ENCODE peak calls at places on chromosome 21, in five cellular contexts. One of them, this sample, is unnamed.

GRCh38 chr21:41664881-41665765 is 101.7 kb downstream of the RIPK4 start:
- DNase-seq in body of pancreas: peak; percentile 5
- DNase-seq in heart right ventricle: no peak
- DNase-seq in HCT116: no peak
- DNase-seq in left ventricle myocardium inferior: no peak
- DNase-seq in this sample: no peak

GRCh38 chr21:26837539-26837938 is 7.7 kb downstream of the ADAMTS1 start:
- DNase-seq in body of pancreas: no peak
- DNase-seq in heart right ventricle: no peak
- DNase-seq in HCT116: no peak
- DNase-seq in left ventricle myocardium inferior: no peak
- DNase-seq in this sample: no peak

GRCh38 chr21:29145354-29145782 is 14.9 kb downstream of the MAP3K7CL start:
- DNase-seq in body of pancreas: no peak
- DNase-seq in heart right ventricle: no peak
- DNase-seq in HCT116: no peak
- DNase-seq in left ventricle myocardium inferior: no peak
- DNase-seq in this sample: peak; percentile 1

GRCh38 chr21:42834730-42835191 is 44.6 kb downstream of the WDR4 start:
- DNase-seq in body of pancreas: no peak
- DNase-seq in heart right ventricle: no peak
- DNase-seq in HCT116: no peak
- DNase-seq in left ventricle myocardium inferior: no peak
- DNase-seq in this sample: no peak

GRCh38 chr21:35328856-35329455 is 279.9 kb upstream of the RUNX1 start:
- DNase-seq in body of pancreas: no peak
- DNase-seq in heart right ventricle: no peak
- DNase-seq in HCT116: no peak
- DNase-seq in left ventricle myocardium inferior: no peak
- DNase-seq in this sample: no peak

GRCh38 chr21:26147535-26147934 is 23.0 kb downstream of the APP start:
- DNase-seq in body of pancreas: no peak
- DNase-seq in heart right ventricle: no peak
- DNase-seq in HCT116: no peak
- DNase-seq in left ventricle myocardium inferior: no peak
- DNase-seq in this sample: no peak

GRCh38 chr21:29654203-29654602 is 285.6 kb downstream of the GRIK1 start:
- DNase-seq in body of pancreas: no peak
- DNase-seq in heart right ventricle: no peak
- DNase-seq in HCT116: no peak
- DNase-seq in left ventricle myocardium inferior: no peak
- DNase-seq in this sample: no peak

GRCh38 chr21:35239811-35240219 is 190.7 kb upstream of the RUNX1 start:
- DNase-seq in body of pancreas: no peak
- DNase-seq in heart right ventricle: peak; percentile 29
- DNase-seq in HCT116: no peak
- DNase-seq in left ventricle myocardium inferior: peak; percentile 20
- DNase-seq in this sample: no peak

GRCh38 chr21:26842976-26843911 is 2.0 kb downstream of the ADAMTS1 start:
- DNase-seq in body of pancreas: peak; percentile 97
- DNase-seq in heart right ventricle: peak; percentile 90
- DNase-seq in HCT116: no peak
- DNase-seq in left ventricle myocardium inferior: peak; percentile 95
- DNase-seq in this sample: no peak

GRCh38 chr21:42160950-42161225 is 58.1 kb upstream of the ABCG1 start:
- DNase-seq in body of pancreas: no peak
- DNase-seq in heart right ventricle: no peak
- DNase-seq in HCT116: no peak
- DNase-seq in left ventricle myocardium inferior: no peak
- DNase-seq in this sample: no peak

GRCh38 chr21:42096593-42096992 is 25.5 kb downstream of the UMODL1 start:
- DNase-seq in body of pancreas: no peak
- DNase-seq in heart right ventricle: no peak
- DNase-seq in HCT116: no peak
- DNase-seq in left ventricle myocardium inferior: no peak
- DNase-seq in this sample: no peak

GRCh38 chr21:9780441-9780937 is 740.9 kb upstream of the TPTE start:
- DNase-seq in body of pancreas: no peak
- DNase-seq in heart right ventricle: no peak
- DNase-seq in HCT116: no peak
- DNase-seq in left ventricle myocardium inferior: no peak
- DNase-seq in this sample: no peak

GRCh38 chr21:28086861-28087581 is 905.7 kb downstream of the LTN1 start:
- DNase-seq in body of pancreas: no peak
- DNase-seq in heart right ventricle: no peak
- DNase-seq in HCT116: no peak
- DNase-seq in left ventricle myocardium inferior: no peak
- DNase-seq in this sample: no peak

GRCh38 chr21:25790122-25790951 is 55.6 kb downstream of the GABPA start:
- DNase-seq in body of pancreas: no peak
- DNase-seq in heart right ventricle: no peak
- DNase-seq in HCT116: peak; percentile 34
- DNase-seq in left ventricle myocardium inferior: no peak
- DNase-seq in this sample: no peak

GRCh38 chr21:17612023-17612564 is 607 bp downstream of the BTG3 start:
- DNase-seq in body of pancreas: peak; percentile 51
- DNase-seq in heart right ventricle: peak; percentile 32
- DNase-seq in HCT116: no peak
- DNase-seq in left ventricle myocardium inferior: peak; percentile 22
- DNase-seq in this sample: peak; percentile 54

GRCh38 chr21:41061701-41062100 is 106.3 kb upstream of the BACE2 start:
- DNase-seq in body of pancreas: no peak
- DNase-seq in heart right ventricle: no peak
- DNase-seq in HCT116: no peak
- DNase-seq in left ventricle myocardium inferior: no peak
- DNase-seq in this sample: no peak

GRCh38 chr21:36047139-36047538 is 13.2 kb downstream of the SETD4 start:
- DNase-seq in body of pancreas: no peak
- DNase-seq in heart right ventricle: no peak
- DNase-seq in HCT116: no peak
- DNase-seq in left ventricle myocardium inferior: no peak
- DNase-seq in this sample: no peak

GRCh38 chr21:35529141-35529863 is 480.2 kb upstream of the RUNX1 start:
- DNase-seq in body of pancreas: no peak
- DNase-seq in heart right ventricle: no peak
- DNase-seq in HCT116: no peak
- DNase-seq in left ventricle myocardium inferior: no peak
- DNase-seq in this sample: no peak

GRCh38 chr21:32335601-32336575 is 37.2 kb downstream of the MRAP start:
- DNase-seq in body of pancreas: no peak
- DNase-seq in heart right ventricle: no peak
- DNase-seq in HCT116: no peak
- DNase-seq in left ventricle myocardium inferior: no peak
- DNase-seq in this sample: no peak

GRCh38 chr21:41289431-41289830 is 27.2 kb upstream of the FAM3B start:
- DNase-seq in body of pancreas: peak; percentile 53
- DNase-seq in heart right ventricle: no peak
- DNase-seq in HCT116: peak; percentile 21
- DNase-seq in left ventricle myocardium inferior: no peak
- DNase-seq in this sample: no peak

GRCh38 chr21:19011448-19011847 is 607.9 kb upstream of the TMPRSS15 start:
- DNase-seq in body of pancreas: no peak
- DNase-seq in heart right ventricle: no peak
- DNase-seq in HCT116: no peak
- DNase-seq in left ventricle myocardium inferior: peak; percentile 20
- DNase-seq in this sample: no peak

GRCh38 chr21:35422011-35422410 is 372.9 kb upstream of the RUNX1 start:
- DNase-seq in body of pancreas: no peak
- DNase-seq in heart right ventricle: no peak
- DNase-seq in HCT116: no peak
- DNase-seq in left ventricle myocardium inferior: no peak
- DNase-seq in this sample: no peak

GRCh38 chr21:26067836-26068401 is 102.7 kb downstream of the APP start:
- DNase-seq in body of pancreas: no peak
- DNase-seq in heart right ventricle: no peak
- DNase-seq in HCT116: no peak
- DNase-seq in left ventricle myocardium inferior: no peak
- DNase-seq in this sample: no peak

GRCh38 chr21:27805696-27806095 is 838.8 kb upstream of the ADAMTS5 start:
- DNase-seq in body of pancreas: no peak
- DNase-seq in heart right ventricle: no peak
- DNase-seq in HCT116: no peak
- DNase-seq in left ventricle myocardium inferior: no peak
- DNase-seq in this sample: no peak

GRCh38 chr21:31132574-31133242 is 94.4 kb upstream of the KRTAP19-8 start:
- DNase-seq in body of pancreas: no peak
- DNase-seq in heart right ventricle: no peak
- DNase-seq in HCT116: no peak
- DNase-seq in left ventricle myocardium inferior: no peak
- DNase-seq in this sample: peak; percentile 36

DNA sequence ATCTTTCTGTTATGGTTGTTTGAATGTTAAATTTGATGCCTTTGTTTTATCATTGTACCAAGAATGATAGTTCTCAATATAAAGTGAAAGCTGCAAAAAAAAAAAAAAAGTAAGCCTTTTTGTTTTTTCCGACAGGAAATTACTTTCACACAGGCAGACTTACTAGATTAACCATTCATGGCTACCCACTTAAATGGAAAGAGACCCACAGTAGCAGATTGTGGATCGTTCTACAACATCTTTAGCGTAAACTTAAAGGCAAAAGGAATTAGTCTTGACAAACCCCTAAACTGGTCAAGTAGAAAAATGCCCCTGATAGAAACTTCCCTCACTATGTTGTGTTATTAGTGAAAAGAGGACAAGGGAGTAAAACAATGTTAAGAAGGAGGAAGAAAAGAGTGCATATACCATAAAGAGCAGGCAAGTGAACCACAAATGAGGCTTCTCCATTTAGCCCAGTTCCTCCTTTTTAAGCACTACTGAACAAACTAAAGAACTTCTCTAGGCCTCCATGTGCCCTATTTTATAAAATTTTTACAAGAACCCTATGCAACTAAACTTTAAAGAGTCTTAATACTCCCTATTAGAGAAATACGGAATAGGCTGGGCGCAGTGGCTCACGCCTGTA is 1560.4 kb downstream of the MRPL39 start:
- DNase-seq in body of pancreas: no peak
- DNase-seq in heart right ventricle: no peak
- DNase-seq in HCT116: no peak
- DNase-seq in left ventricle myocardium inferior: no peak
- DNase-seq in this sample: no peak
- H3K27ac ChIP-seq in body of pancreas: no peak overlapping the region
- H3K27ac ChIP-seq in heart right ventricle: no peak overlapping the region
- H3K27ac ChIP-seq in HCT116: no peak overlapping the region
- H3K27ac ChIP-seq in left ventricle myocardium inferior: no peak overlapping the region
- H3K27ac ChIP-seq in this sample: no peak overlapping the region

GRCh38 chr21:16134134-16134533 is 404.4 kb downstream of the USP25 start:
- DNase-seq in body of pancreas: no peak
- DNase-seq in heart right ventricle: no peak
- DNase-seq in HCT116: no peak
- DNase-seq in left ventricle myocardium inferior: no peak
- DNase-seq in this sample: no peak
- H3K27ac ChIP-seq in body of pancreas: no peak overlapping the region
- H3K27ac ChIP-seq in heart right ventricle: no peak overlapping the region
- H3K27ac ChIP-seq in HCT116: no peak overlapping the region
- H3K27ac ChIP-seq in left ventricle myocardium inferior: no peak overlapping the region
- H3K27ac ChIP-seq in this sample: no peak overlapping the region

DNA sequence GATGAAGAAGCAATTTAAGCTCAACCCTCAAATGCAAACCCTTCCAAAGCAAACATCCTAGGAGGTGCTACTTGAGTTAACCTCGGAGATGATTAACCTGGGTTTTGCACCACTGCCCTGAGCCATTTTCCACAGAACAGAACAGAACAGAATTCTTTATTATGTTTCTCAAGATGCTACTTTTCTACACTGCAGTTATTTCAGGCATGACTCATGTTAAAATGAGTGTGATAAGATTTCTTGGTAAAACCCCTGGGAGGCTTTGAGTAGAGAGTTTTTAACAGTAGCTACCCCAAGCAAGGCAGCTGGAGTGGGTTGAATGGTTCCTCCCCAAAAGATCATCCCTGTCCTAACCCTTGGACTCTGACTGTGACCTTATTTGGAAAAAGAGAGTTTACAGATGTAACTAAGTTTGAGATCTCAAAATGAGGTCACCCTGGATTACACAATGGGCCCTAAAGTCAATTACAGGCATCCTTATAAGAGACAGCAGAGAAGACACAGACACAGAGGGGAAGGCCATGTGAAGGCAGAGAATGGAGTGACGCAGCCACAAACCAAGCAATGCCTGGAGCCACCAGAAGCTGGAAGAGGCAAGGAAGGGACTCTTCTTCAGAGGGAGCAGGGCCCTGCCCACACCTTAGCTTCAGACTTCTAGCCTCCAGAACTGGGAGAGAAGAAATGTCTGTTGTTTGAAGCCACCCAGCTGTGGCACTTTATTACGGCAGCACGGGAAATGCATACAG is 153.4 kb downstream of the ETS2 start:
- DNase-seq in body of pancreas: peak; percentile 20
- DNase-seq in heart right ventricle: no peak
- DNase-seq in HCT116: no peak
- DNase-seq in left ventricle myocardium inferior: no peak
- DNase-seq in this sample: no peak
- H3K27ac ChIP-seq in body of pancreas: no peak overlapping the region
- H3K27ac ChIP-seq in heart right ventricle: peak overlapping the region; percentile 76
- H3K27ac ChIP-seq in HCT116: no peak overlapping the region
- H3K27ac ChIP-seq in left ventricle myocardium inferior: peak overlapping the region; percentile 68
- H3K27ac ChIP-seq in this sample: no peak overlapping the region

GRCh38 chr21:23886828-23887708 is 1720.2 kb downstream of the MRPL39 start:
- DNase-seq in body of pancreas: no peak
- DNase-seq in heart right ventricle: no peak
- DNase-seq in HCT116: no peak
- DNase-seq in left ventricle myocardium inferior: no peak
- DNase-seq in this sample: no peak
- H3K27ac ChIP-seq in body of pancreas: no peak overlapping the region
- H3K27ac ChIP-seq in heart right ventricle: no peak overlapping the region
- H3K27ac ChIP-seq in HCT116: no peak overlapping the region
- H3K27ac ChIP-seq in left ventricle myocardium inferior: no peak overlapping the region
- H3K27ac ChIP-seq in this sample: no peak overlapping the region

GRCh38 chr21:37385179-37385765 is 18.7 kb downstream of the DYRK1A start:
- DNase-seq in body of pancreas: no peak
- DNase-seq in heart right ventricle: no peak
- DNase-seq in HCT116: no peak
- DNase-seq in left ventricle myocardium inferior: no peak
- DNase-seq in this sample: no peak

GRCh38 chr21:37384416-37384815 is 17.8 kb downstream of the DYRK1A start:
- DNase-seq in body of pancreas: no peak
- DNase-seq in heart right ventricle: no peak
- DNase-seq in HCT116: no peak
- DNase-seq in left ventricle myocardium inferior: no peak
- DNase-seq in this sample: no peak

GRCh38 chr21:37383066-37383465 is 16.5 kb downstream of the DYRK1A start:
- DNase-seq in body of pancreas: no peak
- DNase-seq in heart right ventricle: no peak
- DNase-seq in HCT116: no peak
- DNase-seq in left ventricle myocardium inferior: no peak
- DNase-seq in this sample: no peak

GRCh38 chr21:37383784-37384311 is 17.3 kb downstream of the DYRK1A start:
- DNase-seq in body of pancreas: no peak
- DNase-seq in heart right ventricle: no peak
- DNase-seq in HCT116: no peak
- DNase-seq in left ventricle myocardium inferior: no peak
- DNase-seq in this sample: no peak

GRCh38 chr21:37386151-37386550 is 19.6 kb downstream of the DYRK1A start:
- DNase-seq in body of pancreas: no peak
- DNase-seq in heart right ventricle: no peak
- DNase-seq in HCT116: no peak
- DNase-seq in left ventricle myocardium inferior: no peak
- DNase-seq in this sample: no peak
- H3K27ac ChIP-seq in body of pancreas: no peak overlapping the region
- H3K27ac ChIP-seq in heart right ventricle: no peak overlapping the region
- H3K27ac ChIP-seq in HCT116: no peak overlapping the region
- H3K27ac ChIP-seq in left ventricle myocardium inferior: peak overlapping the region; percentile 31
- H3K27ac ChIP-seq in this sample: no peak overlapping the region

GRCh38 chr21:33514234-33514633 is 22.7 kb upstream of the DNAJC28 start:
- DNase-seq in body of pancreas: no peak
- DNase-seq in heart right ventricle: no peak
- DNase-seq in HCT116: no peak
- DNase-seq in left ventricle myocardium inferior: no peak
- DNase-seq in this sample: no peak
- H3K27ac ChIP-seq in body of pancreas: no peak overlapping the region
- H3K27ac ChIP-seq in heart right ventricle: no peak overlapping the region
- H3K27ac ChIP-seq in HCT116: no peak overlapping the region
- H3K27ac ChIP-seq in left ventricle myocardium inferior: no peak overlapping the region
- H3K27ac ChIP-seq in this sample: no peak overlapping the region

This sample was measured in CD8-positive, alpha-beta memory T cell.